ENCODE peak calls at places on chromosomes 3 and 15, in six cellular contexts. X is stomach, W is GM23338, H is lung, A is WTC11, Z is H9. F is an unnamed sample.

GRCh38 chr15:70664494-70664893 is 98.9 kb downstream of the UACA start:
- DNase-seq in W (no peak), A (no peak), Z (no peak), H (no peak), X (no peak), F (no peak)

GRCh38 chr15:27512281-27513001 is 541.5 kb downstream of the GABRG3 start:
- DNase-seq in A (no peak), Z (no peak), X (no peak), W (no peak), H (no peak), F (no peak)

GRCh38 chr15:89768071-89768500 is 8.0 kb upstream of the MESP2 start:
- DNase-seq in W (no peak), A (no peak), H (no peak), X (peak), Z (no peak), F (no peak)

GRCh38 chr3:138694287-138695007 is 85.9 kb downstream of the FAIM start:
- DNase-seq in X (no peak), H (no peak), Z (no peak), W (no peak), A (no peak), F (no peak)

GRCh38 chr3:151477596-151478375 is 16.9 kb upstream of the IGSF10 start:
- DNase-seq in W (peak), X (no peak), Z (no peak), H (no peak), A (no peak), F (no peak)

GRCh38 chr15:94327356-94327936 is 96.1 kb downstream of the MCTP2 start:
- DNase-seq in H (no peak), W (peak), Z (no peak), A (no peak), X (no peak), F (no peak)

GRCh38 chr3:129525341-129525968 is 3.0 kb upstream of the RHO start:
- DNase-seq in X (no peak), H (no peak), Z (no peak), W (no peak), A (no peak), F (no peak)

GRCh38 chr15:90914240-90915080 is 11.4 kb downstream of the MAN2A2 start:
- DNase-seq in W (no peak), A (no peak), H (no peak), X (no peak), Z (no peak), F (no peak)

GRCh38 chr3:188509316-188509715 is 355.4 kb downstream of the LPP start:
- DNase-seq in H (no peak), A (no peak), W (no peak), X (no peak), Z (no peak), F (no peak)

GRCh38 chr15:70512772-70513362 is 250.5 kb downstream of the UACA start:
- DNase-seq in Z (peak), W (peak), A (peak), H (peak), X (peak), F (no peak)

GRCh38 chr15:74651251-74651741 is 35.7 kb downstream of the CLK3 start:
- DNase-seq in Z (no peak), W (no peak), X (no peak), A (no peak), H (no peak), F (no peak)

GRCh38 chr3:179796421-179796820 is 143.6 kb downstream of the USP13 start:
- DNase-seq in W (no peak), X (no peak), H (no peak), Z (no peak), A (no peak), F (no peak)

GRCh38 chr3:179806177-179806576 is 153.3 kb downstream of the USP13 start:
- DNase-seq in X (no peak), W (no peak), Z (no peak), H (no peak), A (no peak), F (no peak)

GRCh38 chr3:179797192-179797591 is 144.4 kb downstream of the USP13 start:
- DNase-seq in Z (no peak), W (no peak), X (no peak), H (no peak), A (no peak), F (no peak)

GRCh38 chr3:179801263-179801662 is 148.4 kb downstream of the USP13 start:
- DNase-seq in H (no peak), A (no peak), W (no peak), Z (no peak), X (no peak), F (no peak)

DNA sequence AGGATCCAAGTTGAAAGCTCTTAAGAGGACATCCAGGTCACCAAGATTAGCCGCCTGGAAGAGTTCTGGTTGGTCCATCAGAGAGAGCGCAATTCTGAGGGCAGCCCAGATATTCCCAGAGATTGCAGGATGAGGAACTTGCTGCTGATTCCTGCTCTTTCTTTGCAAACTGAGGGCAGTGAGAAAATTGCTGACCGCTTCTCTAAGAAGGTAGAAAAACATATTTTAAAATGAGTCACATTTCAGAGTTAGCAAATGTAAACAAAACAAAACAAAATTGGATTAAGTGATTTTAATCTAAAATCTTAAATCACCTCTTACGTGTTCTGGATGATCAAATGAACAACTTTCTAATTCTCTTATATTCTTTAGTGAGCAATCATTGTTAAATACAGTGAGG is 149.0 kb downstream of the USP13 start:
- DNase-seq in A (no peak), W (no peak), Z (no peak), H (no peak), X (no peak), F (no peak)
- TF ChIP-seq CTCF in A (no peak), W (no peak), Z (no peak), H (no peak), X (no peak), F (no peak)

GRCh38 chr3:154307363-154307762 is 16.9 kb downstream of the DHX36 start:
- DNase-seq in A (no peak), H (no peak), W (no peak), Z (no peak), X (no peak), F (no peak)

GRCh38 chr3:154304936-154305335 is 19.4 kb downstream of the DHX36 start:
- DNase-seq in Z (no peak), A (no peak), W (no peak), H (no peak), X (no peak), F (no peak)

GRCh38 chr3:154304116-154304786 is 20.0 kb downstream of the DHX36 start:
- DNase-seq in X (no peak), W (no peak), A (no peak), H (no peak), Z (no peak), F (no peak)

DNA sequence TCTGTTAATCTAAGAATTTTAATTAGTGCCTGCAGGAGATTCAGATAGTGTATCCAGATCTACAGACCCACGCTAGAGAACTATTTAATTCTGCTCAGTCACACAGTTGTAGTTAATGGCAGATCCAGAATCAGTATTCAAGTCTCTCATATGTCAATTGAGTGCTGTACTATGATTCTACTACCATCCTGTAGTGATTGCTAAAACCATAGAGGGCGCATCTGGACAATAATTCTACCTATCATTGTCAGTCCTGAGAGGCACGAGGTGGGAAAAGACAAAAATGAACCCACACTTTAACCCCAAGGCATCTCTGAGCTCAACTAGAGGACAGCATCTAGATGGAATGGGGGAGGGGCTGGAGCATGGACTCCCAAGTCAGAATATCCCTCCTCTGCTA is 22.7 kb downstream of the DHX36 start:
- DNase-seq in A (no peak), H (no peak), X (no peak), Z (no peak), W (no peak), F (no peak)
- TF ChIP-seq CTCF in A (no peak), H (no peak), X (no peak), Z (no peak), W (no peak), F (no peak)

GRCh38 chr15:99253381-99254090 is 2.3 kb downstream of the LRRC28 start:
- DNase-seq in A (no peak), H (no peak), W (no peak), Z (no peak), X (no peak), F (no peak)
- TF ChIP-seq CTCF in A (no peak), H (no peak), W (no peak), Z (no peak), X (no peak), F (no peak)

GRCh38 chr3:48697952-48698351 is 12.2 kb upstream of the NCKIPSD start:
- DNase-seq in H (no peak), X (no peak), Z (no peak), A (no peak), W (no peak), F (no peak)
- TF ChIP-seq CTCF in H (no peak), X (no peak), Z (no peak), A (no peak), W (peak), F (peak)

DNA sequence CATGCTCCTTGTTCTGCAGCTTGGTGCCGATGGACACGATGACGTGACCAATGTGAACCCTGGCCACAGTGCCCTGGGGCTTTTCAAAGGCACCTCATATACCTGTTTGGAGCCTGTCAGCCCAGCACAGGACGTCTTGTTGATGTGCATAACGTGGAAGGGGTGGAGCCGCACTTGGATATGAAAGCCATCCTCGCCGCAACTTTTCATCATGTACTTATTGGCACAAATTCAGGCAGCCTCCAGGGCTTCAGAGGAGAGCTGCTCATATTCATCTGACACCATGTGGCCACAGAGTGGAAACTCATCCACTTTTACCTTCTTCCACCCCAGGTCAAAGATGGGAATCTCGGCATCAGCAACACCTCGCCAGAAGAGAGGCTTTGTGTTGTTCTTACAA is 24.7 kb downstream of the POPDC2 start:
- DNase-seq in H (no peak), A (no peak), X (no peak), Z (no peak), W (no peak), F (no peak)
- TF ChIP-seq CTCF in H (no peak), A (no peak), X (no peak), Z (no peak), W (peak), F (no peak)

DNA sequence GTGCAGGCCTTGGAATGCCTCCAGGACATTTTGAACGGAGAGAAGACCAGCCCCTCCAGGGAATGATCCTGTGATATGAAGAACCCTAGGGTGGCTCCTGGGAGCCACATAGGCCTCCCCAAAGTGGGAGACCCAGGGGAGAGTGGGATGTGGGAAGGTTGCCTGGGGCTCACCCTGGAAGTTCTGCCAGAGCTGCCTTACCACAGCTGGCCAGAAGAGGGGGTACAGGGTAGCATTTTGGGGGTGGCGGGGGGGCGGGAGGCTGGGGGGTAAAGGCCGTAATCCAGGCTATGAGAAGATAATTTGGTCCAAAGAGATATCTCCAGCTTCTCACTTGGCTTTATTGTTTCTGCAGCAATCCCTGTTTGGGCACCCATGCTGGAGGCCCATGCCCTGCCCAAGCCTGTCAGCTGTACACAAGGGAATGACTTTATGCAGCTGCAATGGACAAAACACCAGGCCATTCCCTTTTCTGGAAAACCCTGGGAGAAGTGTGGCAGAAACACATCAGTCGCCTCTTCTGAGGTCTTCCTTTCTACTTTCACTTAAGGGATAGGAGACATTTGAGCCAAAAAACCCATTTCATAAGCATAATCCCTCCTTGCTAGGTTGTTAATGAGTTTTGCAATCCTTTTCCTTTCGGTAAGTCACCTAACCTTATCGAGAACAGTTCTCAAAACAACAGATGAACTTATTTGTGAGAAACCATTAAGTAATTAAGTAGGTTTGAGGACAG is 11.0 kb upstream of the MUSTN1 start:
- DNase-seq in H (no peak), A (peak), W (peak), Z (no peak), X (no peak), F (no peak)
- TF ChIP-seq CTCF in H (no peak), A (peak), W (peak), Z (peak), X (peak), F (peak)

GRCh38 chr3:16884748-16885587 is at the start of gene PLCL2:
- DNase-seq in H (peak), A (peak), Z (peak), W (peak), X (peak), F (peak)

GRCh38 chr3:16883057-16883725 is 1.6 kb upstream of the PLCL2 start:
- DNase-seq in W (peak), Z (peak), X (no peak), H (no peak), A (peak), F (no peak)

GRCh38 chr3:16883726-16884083 is 1.1 kb upstream of the PLCL2 start:
- DNase-seq in H (no peak), Z (no peak), W (no peak), A (no peak), X (no peak), F (no peak)

GRCh38 chr3:16885588-16885903 is 791 bp downstream of the PLCL2 start:
- DNase-seq in X (no peak), Z (no peak), H (no peak), W (no peak), A (no peak), F (no peak)

GRCh38 chr3:16884084-16884747 is 539 bp upstream of the PLCL2 start:
- DNase-seq in A (peak), W (peak), Z (peak), X (peak), H (no peak), F (peak)
- TF ChIP-seq CTCF in A (peak), W (peak), Z (peak), X (peak), H (no peak), F (peak)

F was measured in GM06990.